ENCODE peak calls at places on chromosomes 12 and 14, in six cellular contexts. I is astrocyte of the hippocampus, Z is GM20000, L is NCI-H1092, H is NCI-H774, D is C1 segment of cervical spinal cord. K is an unnamed sample.

GRCh38 chr14:56324831-56325230 is 206.6 kb downstream of the PELI2 start:
- DNase-seq in I (no peak), H (no peak), D (no peak), L (no peak), Z (no peak), K (no peak)

GRCh38 chr12:80766897-80767296 is 50.2 kb downstream of the MYF5 start:
- DNase-seq in H (no peak), L (no peak), D (no peak), Z (peak), I (no peak), K (no peak)

GRCh38 chr14:105274600-105274999 is 26.2 kb downstream of the BRF1 start:
- DNase-seq in I (no peak), H (no peak), L (no peak), D (no peak), Z (no peak), K (no peak)

GRCh38 chr12:8712572-8712971 is 14.8 kb downstream of the RIMKLB start:
- DNase-seq in Z (no peak), H (no peak), L (no peak), I (no peak), D (no peak), K (no peak)

GRCh38 chr12:92030618-92031017 is 115.0 kb downstream of the BTG1 start:
- DNase-seq in L (no peak), I (peak), H (no peak), Z (peak), D (no peak), K (no peak)

GRCh38 chr12:109126781-109127180 is 10.4 kb downstream of the ACACB start:
- DNase-seq in L (no peak), H (no peak), D (no peak), Z (no peak), I (no peak), K (no peak)

GRCh38 chr12:54560374-54560858 is 11.0 kb downstream of the PDE1B start:
- DNase-seq in L (peak), H (peak), Z (peak), I (peak), D (peak), K (peak)

GRCh38 chr12:51855586-51856428 is 7.3 kb upstream of the FIGNL2 start:
- DNase-seq in H (no peak), D (no peak), I (peak), L (no peak), Z (no peak), K (no peak)

GRCh38 chr12:114976959-114977358 is 293.0 kb upstream of the TBX3 start:
- DNase-seq in H (no peak), Z (no peak), I (no peak), L (no peak), D (no peak), K (no peak)

GRCh38 chr14:58969951-58970751 is 218.3 kb upstream of the DAAM1 start:
- DNase-seq in I (peak), L (no peak), Z (no peak), D (no peak), H (no peak), K (no peak)

GRCh38 chr12:121005346-121005815 is 10.9 kb downstream of the C12orf43 start:
- DNase-seq in Z (peak), H (peak), L (no peak), D (no peak), I (peak), K (no peak)

GRCh38 chr12:66314278-66314677 is 12.0 kb downstream of the HELB start:
- DNase-seq in I (no peak), L (no peak), H (no peak), Z (no peak), D (no peak), K (no peak)

GRCh38 chr12:68036642-68037041 is 47.4 kb downstream of the IFNG-AS1 start:
- DNase-seq in I (no peak), Z (no peak), H (no peak), L (no peak), D (no peak), K (no peak)

GRCh38 chr12:50039151-50039835 is 14.0 kb upstream of the RACGAP1 start:
- DNase-seq in Z (peak), D (peak), L (peak), I (peak), H (peak), K (peak)

GRCh38 chr14:65704412-65704811 is 291.9 kb downstream of the FUT8 start:
- DNase-seq in Z (no peak), I (peak), H (no peak), D (no peak), L (no peak), K (no peak)

GRCh38 chr14:93301821-93302447 is 30.9 kb downstream of the BTBD7 start:
- DNase-seq in Z (no peak), H (no peak), I (peak), D (no peak), L (no peak), K (no peak)

GRCh38 chr12:114904254-114905003 is 220.5 kb upstream of the TBX3 start:
- DNase-seq in L (no peak), H (no peak), Z (no peak), D (no peak), I (peak), K (no peak)

GRCh38 chr12:22729431-22729830 is 104.5 kb downstream of the ETNK1 start:
- DNase-seq in D (no peak), I (no peak), Z (no peak), H (no peak), L (no peak), K (no peak)

GRCh38 chr12:126582231-126582630 is 1517.0 kb downstream of the AACS start:
- DNase-seq in D (no peak), I (peak), H (peak), L (no peak), Z (no peak), K (no peak)

GRCh38 chr14:101780887-101781239 is 19.4 kb downstream of the PPP2R5C start:
- DNase-seq in I (peak), L (no peak), H (no peak), D (no peak), Z (no peak), K (no peak)

GRCh38 chr12:97556201-97556824 is 93.7 kb downstream of the RMST start:
- DNase-seq in Z (no peak), L (peak), D (no peak), I (peak), H (no peak), K (no peak)

GRCh38 chr12:107515446-107515958 is 170.1 kb upstream of the PWP1 start:
- DNase-seq in I (peak), H (peak), Z (no peak), D (no peak), L (no peak), K (no peak)

GRCh38 chr12:5503774-5504173 is 71.9 kb downstream of the NTF3 start:
- DNase-seq in Z (no peak), I (no peak), D (no peak), L (no peak), H (no peak), K (no peak)

GRCh38 chr12:3223601-3224529 is 146.7 kb downstream of the TSPAN9 start:
- DNase-seq in I (no peak), L (no peak), D (no peak), H (no peak), Z (no peak), K (peak)

GRCh38 chr12:49400304-49400703 is 33.0 kb downstream of the SPATS2 start:
- DNase-seq in I (no peak), H (no peak), Z (no peak), D (no peak), L (no peak), K (no peak)

GRCh38 chr12:91577586-91578539 is 395.2 kb upstream of the DCN start:
- DNase-seq in Z (peak), L (no peak), H (peak), I (peak), D (no peak), K (no peak)

GRCh38 chr14:20560961-20561360 is at the start of gene RNASE9:
- DNase-seq in H (no peak), Z (no peak), L (no peak), D (no peak), I (no peak), K (no peak)

GRCh38 chr14:102362084-102362483 is 606 bp downstream of the CINP start:
- DNase-seq in H (no peak), Z (peak), L (no peak), I (no peak), D (no peak), K (no peak)

GRCh38 chr12:6330192-6330591 is 11.7 kb downstream of the TNFRSF1A start:
- DNase-seq in H (no peak), D (no peak), L (no peak), Z (peak), I (no peak), K (no peak)

GRCh38 chr12:123854232-123854631 is 92.1 kb downstream of the DNAH10 start:
- DNase-seq in I (no peak), H (no peak), L (no peak), D (no peak), Z (no peak), K (no peak)

GRCh38 chr12:46357438-46358324 is 14.9 kb downstream of the SLC38A2 start:
- DNase-seq in Z (no peak), I (peak), H (no peak), L (no peak), D (no peak), K (no peak)

GRCh38 chr12:70733385-70733784 is 96.2 kb upstream of the PTPRB start:
- DNase-seq in L (peak), H (peak), D (no peak), Z (peak), I (peak), K (peak)

GRCh38 chr12:21881950-21882349 is 59.3 kb downstream of the ABCC9 start:
- DNase-seq in D (peak), L (no peak), Z (no peak), I (peak), H (no peak), K (no peak)

K was measured in NCI-H187 treated with DMSO at 0.1 percent for 48 hours.